ENCODE peak calls at places on chromosomes 16 and 17, in ten cellular contexts. One of them, this sample, is unnamed.
A peak's percentile ranks its signal among the peaks of the same experiment; 100 is the strongest.

GRCh38 chr17:4747847-4748246 is 8.1 kb upstream of the CXCL16 start:
- DNase-seq in nephron progenitor cell: no peak
- DNase-seq in heart right ventricle: no peak
- DNase-seq in right lobe of liver: no peak
- DNase-seq in OCI-LY7: peak; percentile 29
- DNase-seq in tibial artery: no peak
- DNase-seq in GM06990: peak; percentile 37
- DNase-seq in breast epithelium: no peak
- DNase-seq in A549: no peak
- DNase-seq in AG09319: no peak
- DNase-seq in this sample: no peak

GRCh38 chr16:49492896-49493620 is 119.5 kb downstream of the C16orf78 start:
- DNase-seq in heart right ventricle: no peak
- DNase-seq in tibial artery: peak; percentile 17
- DNase-seq in breast epithelium: no peak
- DNase-seq in A549: no peak
- DNase-seq in AG09319: no peak
- DNase-seq in OCI-LY7: no peak
- DNase-seq in right lobe of liver: no peak
- DNase-seq in GM06990: no peak
- DNase-seq in nephron progenitor cell: no peak
- DNase-seq in this sample: no peak

GRCh38 chr17:66525338-66525737 is 222.9 kb downstream of the PRKCA start:
- DNase-seq in tibial artery: no peak
- DNase-seq in nephron progenitor cell: no peak
- DNase-seq in right lobe of liver: no peak
- DNase-seq in GM06990: no peak
- DNase-seq in heart right ventricle: peak; percentile 38
- DNase-seq in AG09319: no peak
- DNase-seq in A549: no peak
- DNase-seq in OCI-LY7: no peak
- DNase-seq in breast epithelium: no peak
- DNase-seq in this sample: no peak

GRCh38 chr17:19348081-19348650 is 14.4 kb downstream of the B9D1 start:
- DNase-seq in right lobe of liver: no peak
- DNase-seq in tibial artery: peak; percentile 10
- DNase-seq in nephron progenitor cell: no peak
- DNase-seq in OCI-LY7: no peak
- DNase-seq in breast epithelium: no peak
- DNase-seq in AG09319: no peak
- DNase-seq in A549: no peak
- DNase-seq in GM06990: no peak
- DNase-seq in heart right ventricle: no peak
- DNase-seq in this sample: no peak

GRCh38 chr17:82217120-82217529 is 4.5 kb upstream of the CCDC57 start:
- DNase-seq in right lobe of liver: peak; percentile 60
- DNase-seq in tibial artery: no peak
- DNase-seq in AG09319: no peak
- DNase-seq in nephron progenitor cell: no peak
- DNase-seq in heart right ventricle: peak; percentile 24
- DNase-seq in GM06990: no peak
- DNase-seq in OCI-LY7: no peak
- DNase-seq in A549: no peak
- DNase-seq in breast epithelium: no peak
- DNase-seq in this sample: peak; percentile 47

GRCh38 chr17:18932360-18933055 is 19.5 kb upstream of the SLC5A10 start:
- DNase-seq in AG09319: no peak
- DNase-seq in right lobe of liver: no peak
- DNase-seq in breast epithelium: no peak
- DNase-seq in heart right ventricle: no peak
- DNase-seq in A549: no peak
- DNase-seq in GM06990: no peak
- DNase-seq in nephron progenitor cell: no peak
- DNase-seq in OCI-LY7: no peak
- DNase-seq in tibial artery: no peak
- DNase-seq in this sample: no peak

GRCh38 chr16:87499189-87499486 is 6.3 kb upstream of the ZCCHC14 start:
- DNase-seq in tibial artery: no peak
- DNase-seq in right lobe of liver: no peak
- DNase-seq in OCI-LY7: no peak
- DNase-seq in A549: no peak
- DNase-seq in breast epithelium: no peak
- DNase-seq in GM06990: no peak
- DNase-seq in heart right ventricle: no peak
- DNase-seq in AG09319: no peak
- DNase-seq in nephron progenitor cell: no peak
- DNase-seq in this sample: no peak

GRCh38 chr16:1456951-1457350 is 12.6 kb upstream of the CCDC154 start:
- DNase-seq in right lobe of liver: no peak
- DNase-seq in breast epithelium: no peak
- DNase-seq in OCI-LY7: no peak
- DNase-seq in nephron progenitor cell: no peak
- DNase-seq in tibial artery: no peak
- DNase-seq in GM06990: no peak
- DNase-seq in heart right ventricle: no peak
- DNase-seq in AG09319: no peak
- DNase-seq in A549: no peak
- DNase-seq in this sample: no peak

GRCh38 chr16:8355714-8356113 is 234.6 kb downstream of the TMEM114 start:
- DNase-seq in AG09319: no peak
- DNase-seq in nephron progenitor cell: peak; percentile 4
- DNase-seq in OCI-LY7: no peak
- DNase-seq in A549: no peak
- DNase-seq in right lobe of liver: no peak
- DNase-seq in breast epithelium: no peak
- DNase-seq in tibial artery: no peak
- DNase-seq in GM06990: no peak
- DNase-seq in heart right ventricle: no peak
- DNase-seq in this sample: no peak
- TF ChIP-seq CTCF in AG09319: no peak
- TF ChIP-seq CTCF in nephron progenitor cell: peak; percentile 49
- TF ChIP-seq CTCF in OCI-LY7: peak; percentile 57
- TF ChIP-seq CTCF in A549: peak; percentile 6
- TF ChIP-seq CTCF in right lobe of liver: no peak
- TF ChIP-seq CTCF in breast epithelium: no peak
- TF ChIP-seq CTCF in tibial artery: no peak
- TF ChIP-seq CTCF in GM06990: no peak
- TF ChIP-seq CTCF in heart right ventricle: no peak
- TF ChIP-seq CTCF in this sample: no peak

GRCh38 chr17:62597920-62598319 is 29.6 kb upstream of the MRC2 start:
- DNase-seq in breast epithelium: no peak
- DNase-seq in tibial artery: peak; percentile 69
- DNase-seq in A549: no peak
- DNase-seq in GM06990: no peak
- DNase-seq in nephron progenitor cell: no peak
- DNase-seq in OCI-LY7: no peak
- DNase-seq in heart right ventricle: no peak
- DNase-seq in right lobe of liver: peak; percentile 43
- DNase-seq in AG09319: peak; percentile 76
- DNase-seq in this sample: no peak

GRCh38 chr17:62599964-62600657 is 27.4 kb upstream of the MRC2 start:
- DNase-seq in right lobe of liver: no peak
- DNase-seq in OCI-LY7: no peak
- DNase-seq in A549: no peak
- DNase-seq in heart right ventricle: no peak
- DNase-seq in tibial artery: no peak
- DNase-seq in GM06990: no peak
- DNase-seq in breast epithelium: no peak
- DNase-seq in AG09319: no peak
- DNase-seq in nephron progenitor cell: no peak
- DNase-seq in this sample: no peak

GRCh38 chr17:62605588-62605987 is 21.9 kb upstream of the MRC2 start:
- DNase-seq in heart right ventricle: no peak
- DNase-seq in AG09319: no peak
- DNase-seq in nephron progenitor cell: no peak
- DNase-seq in breast epithelium: no peak
- DNase-seq in tibial artery: no peak
- DNase-seq in GM06990: no peak
- DNase-seq in A549: no peak
- DNase-seq in right lobe of liver: no peak
- DNase-seq in OCI-LY7: no peak
- DNase-seq in this sample: no peak

GRCh38 chr17:62600805-62601204 is 26.7 kb upstream of the MRC2 start:
- DNase-seq in nephron progenitor cell: no peak
- DNase-seq in tibial artery: no peak
- DNase-seq in AG09319: no peak
- DNase-seq in heart right ventricle: no peak
- DNase-seq in breast epithelium: no peak
- DNase-seq in A549: no peak
- DNase-seq in GM06990: no peak
- DNase-seq in OCI-LY7: no peak
- DNase-seq in right lobe of liver: no peak
- DNase-seq in this sample: no peak

GRCh38 chr17:62601438-62601837 is 26.0 kb upstream of the MRC2 start:
- DNase-seq in A549: no peak
- DNase-seq in GM06990: no peak
- DNase-seq in heart right ventricle: no peak
- DNase-seq in nephron progenitor cell: no peak
- DNase-seq in right lobe of liver: no peak
- DNase-seq in AG09319: peak; percentile 10
- DNase-seq in tibial artery: no peak
- DNase-seq in OCI-LY7: no peak
- DNase-seq in breast epithelium: no peak
- DNase-seq in this sample: no peak
- TF ChIP-seq CTCF in A549: no peak
- TF ChIP-seq CTCF in GM06990: no peak
- TF ChIP-seq CTCF in heart right ventricle: no peak
- TF ChIP-seq CTCF in nephron progenitor cell: no peak
- TF ChIP-seq CTCF in right lobe of liver: no peak
- TF ChIP-seq CTCF in AG09319: peak; percentile 69
- TF ChIP-seq CTCF in tibial artery: no peak
- TF ChIP-seq CTCF in OCI-LY7: no peak
- TF ChIP-seq CTCF in breast epithelium: no peak
- TF ChIP-seq CTCF in this sample: no peak

GRCh38 chr17:80650339-80650672 is 105.7 kb downstream of the RPTOR start:
- DNase-seq in heart right ventricle: no peak
- DNase-seq in right lobe of liver: no peak
- DNase-seq in tibial artery: no peak
- DNase-seq in nephron progenitor cell: no peak
- DNase-seq in OCI-LY7: no peak
- DNase-seq in breast epithelium: no peak
- DNase-seq in GM06990: no peak
- DNase-seq in AG09319: no peak
- DNase-seq in A549: no peak
- DNase-seq in this sample: no peak

GRCh38 chr17:80650751-80651173 is 106.1 kb downstream of the RPTOR start:
- DNase-seq in heart right ventricle: no peak
- DNase-seq in GM06990: no peak
- DNase-seq in OCI-LY7: no peak
- DNase-seq in tibial artery: no peak
- DNase-seq in AG09319: no peak
- DNase-seq in breast epithelium: no peak
- DNase-seq in right lobe of liver: no peak
- DNase-seq in nephron progenitor cell: no peak
- DNase-seq in A549: no peak
- DNase-seq in this sample: no peak

GRCh38 chr17:80649200-80649644 is 104.6 kb downstream of the RPTOR start:
- DNase-seq in tibial artery: no peak
- DNase-seq in right lobe of liver: no peak
- DNase-seq in GM06990: no peak
- DNase-seq in heart right ventricle: no peak
- DNase-seq in nephron progenitor cell: no peak
- DNase-seq in OCI-LY7: no peak
- DNase-seq in AG09319: no peak
- DNase-seq in breast epithelium: no peak
- DNase-seq in A549: no peak
- DNase-seq in this sample: no peak

GRCh38 chr17:80647746-80648145 is 103.1 kb downstream of the RPTOR start:
- DNase-seq in right lobe of liver: no peak
- DNase-seq in heart right ventricle: no peak
- DNase-seq in breast epithelium: no peak
- DNase-seq in AG09319: peak; percentile 15
- DNase-seq in A549: no peak
- DNase-seq in GM06990: no peak
- DNase-seq in nephron progenitor cell: no peak
- DNase-seq in tibial artery: no peak
- DNase-seq in OCI-LY7: no peak
- DNase-seq in this sample: no peak

GRCh38 chr17:80649672-80650338 is 105.2 kb downstream of the RPTOR start:
- DNase-seq in tibial artery: peak; percentile 57
- DNase-seq in OCI-LY7: peak; percentile 46
- DNase-seq in AG09319: peak; percentile 74
- DNase-seq in breast epithelium: no peak
- DNase-seq in A549: peak; percentile 67
- DNase-seq in GM06990: no peak
- DNase-seq in heart right ventricle: peak; percentile 85
- DNase-seq in right lobe of liver: peak; percentile 48
- DNase-seq in nephron progenitor cell: peak; percentile 62
- DNase-seq in this sample: no peak
- TF ChIP-seq CTCF in tibial artery: peak; percentile 14
- TF ChIP-seq CTCF in OCI-LY7: peak; percentile 79
- TF ChIP-seq CTCF in AG09319: peak; percentile 36
- TF ChIP-seq CTCF in breast epithelium: no peak
- TF ChIP-seq CTCF in A549: peak; percentile 69
- TF ChIP-seq CTCF in GM06990: peak; percentile 44
- TF ChIP-seq CTCF in heart right ventricle: peak; percentile 18
- TF ChIP-seq CTCF in right lobe of liver: no peak
- TF ChIP-seq CTCF in nephron progenitor cell: peak; percentile 70
- TF ChIP-seq CTCF in this sample: no peak

GRCh38 chr17:1137465-1137894 is 42.3 kb downstream of the ABR start:
- DNase-seq in OCI-LY7: no peak
- DNase-seq in breast epithelium: no peak
- DNase-seq in tibial artery: no peak
- DNase-seq in right lobe of liver: no peak
- DNase-seq in heart right ventricle: peak; percentile 36
- DNase-seq in AG09319: no peak
- DNase-seq in GM06990: no peak
- DNase-seq in A549: peak; percentile 79
- DNase-seq in nephron progenitor cell: no peak
- DNase-seq in this sample: peak; percentile 79

GRCh38 chr17:1130191-1130590 is 49.6 kb downstream of the ABR start:
- DNase-seq in AG09319: no peak
- DNase-seq in nephron progenitor cell: no peak
- DNase-seq in right lobe of liver: no peak
- DNase-seq in heart right ventricle: no peak
- DNase-seq in OCI-LY7: no peak
- DNase-seq in tibial artery: no peak
- DNase-seq in GM06990: no peak
- DNase-seq in breast epithelium: no peak
- DNase-seq in A549: no peak
- DNase-seq in this sample: no peak

DNA sequence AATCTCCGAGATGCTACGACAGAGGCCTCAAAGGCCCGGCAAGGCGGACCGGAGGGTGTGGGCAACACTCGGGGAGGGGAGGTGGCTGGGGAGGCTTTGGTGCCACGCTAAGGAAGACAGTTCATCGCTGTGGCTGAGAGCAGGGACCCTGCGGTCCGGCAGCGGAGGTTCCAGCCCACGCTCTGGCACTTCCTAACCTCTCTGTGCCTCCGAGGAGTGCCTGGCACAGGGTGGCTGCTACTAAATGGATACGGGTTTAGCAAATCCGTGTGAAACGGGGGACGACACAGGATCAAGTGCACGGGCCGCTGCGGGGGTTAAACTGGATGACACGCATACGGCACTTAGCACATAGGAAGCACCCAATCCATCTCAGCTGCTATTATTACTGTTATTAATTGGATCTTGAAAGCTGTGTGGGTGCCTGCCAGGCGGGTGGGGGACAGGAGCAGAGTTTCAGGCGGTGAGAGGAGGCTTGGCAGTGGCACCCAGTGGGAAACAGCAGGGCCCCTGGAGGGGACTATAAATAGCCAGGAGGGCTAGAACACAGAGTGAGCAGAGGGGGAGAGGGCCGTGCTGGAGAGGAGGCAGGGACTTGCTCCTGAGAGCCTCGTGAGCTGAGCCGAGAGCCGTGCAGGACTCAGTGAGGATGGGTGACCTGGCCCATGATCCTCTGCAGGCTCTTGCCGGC is 45.0 kb downstream of the ABR start:
- DNase-seq in breast epithelium: no peak
- DNase-seq in nephron progenitor cell: no peak
- DNase-seq in heart right ventricle: peak; percentile 75
- DNase-seq in OCI-LY7: no peak
- DNase-seq in right lobe of liver: no peak
- DNase-seq in GM06990: no peak
- DNase-seq in tibial artery: peak; percentile 46
- DNase-seq in A549: no peak
- DNase-seq in AG09319: no peak
- DNase-seq in this sample: no peak
- TF ChIP-seq CTCF in breast epithelium: no peak
- TF ChIP-seq CTCF in nephron progenitor cell: no peak
- TF ChIP-seq CTCF in heart right ventricle: no peak
- TF ChIP-seq CTCF in OCI-LY7: no peak
- TF ChIP-seq CTCF in right lobe of liver: no peak
- TF ChIP-seq CTCF in GM06990: no peak
- TF ChIP-seq CTCF in tibial artery: no peak
- TF ChIP-seq CTCF in A549: no peak
- TF ChIP-seq CTCF in AG09319: no peak
- TF ChIP-seq CTCF in this sample: no peak

This sample was measured in transverse colon.